ENCODE peak calls at places on chromosomes 7 and 10, in seven cellular contexts. D is gastrocnemius medialis, X is GM23248, J is right lobe of liver, H is keratinocyte, N is RWPE2, E is dorsolateral prefrontal cortex. A is an unnamed sample.

GRCh38 chr10:93457511-93457910 is 24.6 kb downstream of the MYOF start:
- DNase-seq in E (no peak), H (no peak), J (no peak), X (no peak), N (no peak), D (no peak), A (no peak)

GRCh38 chr7:2108501-2109250 is 124.1 kb downstream of the MAD1L1 start:
- DNase-seq in J (no peak), X (no peak), H (no peak), E (peak), D (no peak), N (no peak), A (peak)

GRCh38 chr7:45035371-45035770 is 35.4 kb downstream of the CCM2 start:
- DNase-seq in J (no peak), N (no peak), X (no peak), H (no peak), D (no peak), E (no peak), A (no peak)

GRCh38 chr10:90856964-90857634 is 740 bp downstream of the HTR7 start:
- DNase-seq in J (peak), X (peak), H (no peak), D (no peak), E (no peak), N (no peak), A (no peak)

GRCh38 chr10:70007116-70007820 is 45.4 kb upstream of the MACROH2A2 start:
- DNase-seq in E (no peak), H (no peak), N (no peak), J (no peak), X (no peak), D (no peak), A (no peak)

GRCh38 chr10:86234102-86234501 is 132.5 kb downstream of the GRID1 start:
- DNase-seq in E (no peak), H (no peak), X (no peak), D (no peak), N (no peak), J (no peak), A (no peak)

GRCh38 chr7:153397459-153397858 is 637.9 kb downstream of the ACTR3B start:
- DNase-seq in X (no peak), D (no peak), H (no peak), J (no peak), N (no peak), E (no peak), A (no peak)

GRCh38 chr10:130900441-130901160 is 410.9 kb downstream of the TCERG1L start:
- DNase-seq in E (no peak), H (no peak), D (no peak), N (no peak), J (no peak), X (no peak), A (no peak)

GRCh38 chr7:44163591-44163990 is 22.5 kb upstream of the MYL7 start:
- DNase-seq in H (peak), X (peak), E (no peak), N (no peak), J (no peak), D (no peak), A (no peak)

GRCh38 chr7:37376386-37376785 is 72.3 kb downstream of the ELMO1 start:
- DNase-seq in E (no peak), X (no peak), H (no peak), J (no peak), D (no peak), N (no peak), A (no peak)

GRCh38 chr10:31399631-31400030 is 80.6 kb downstream of the ZEB1 start:
- DNase-seq in N (no peak), H (no peak), D (peak), X (peak), J (no peak), E (peak), A (no peak)

GRCh38 chr7:135758531-135758932 is 9.9 kb upstream of the FAM180A start:
- DNase-seq in H (no peak), N (no peak), E (no peak), J (no peak), X (peak), D (no peak), A (no peak)

GRCh38 chr7:151228024-151228866 is 1.2 kb upstream of the ABCF2 start:
- DNase-seq in X (no peak), E (no peak), J (peak), N (no peak), H (no peak), D (no peak), A (no peak)

GRCh38 chr10:110919349-110919931 is at the start of gene SHOC2:
- DNase-seq in J (peak), D (peak), X (peak), E (peak), H (no peak), N (peak), A (no peak)

GRCh38 chr7:46186131-46186530 is 265.1 kb upstream of the IGFBP3 start:
- DNase-seq in H (no peak), D (no peak), X (no peak), N (no peak), E (no peak), J (no peak), A (no peak)

GRCh38 chr7:128025380-128025779 is 5.9 kb downstream of the LRRC4 start:
- DNase-seq in E (no peak), N (no peak), X (peak), J (no peak), H (no peak), D (no peak), A (no peak)

GRCh38 chr7:42315631-42316030 is 78.6 kb upstream of the GLI3 start:
- DNase-seq in J (no peak), D (no peak), X (peak), H (no peak), N (no peak), E (no peak), A (no peak)

GRCh38 chr10:64036996-64037666 is 515.9 kb downstream of the REEP3 start:
- DNase-seq in X (no peak), E (no peak), D (no peak), N (no peak), J (no peak), H (no peak), A (no peak)

DNA sequence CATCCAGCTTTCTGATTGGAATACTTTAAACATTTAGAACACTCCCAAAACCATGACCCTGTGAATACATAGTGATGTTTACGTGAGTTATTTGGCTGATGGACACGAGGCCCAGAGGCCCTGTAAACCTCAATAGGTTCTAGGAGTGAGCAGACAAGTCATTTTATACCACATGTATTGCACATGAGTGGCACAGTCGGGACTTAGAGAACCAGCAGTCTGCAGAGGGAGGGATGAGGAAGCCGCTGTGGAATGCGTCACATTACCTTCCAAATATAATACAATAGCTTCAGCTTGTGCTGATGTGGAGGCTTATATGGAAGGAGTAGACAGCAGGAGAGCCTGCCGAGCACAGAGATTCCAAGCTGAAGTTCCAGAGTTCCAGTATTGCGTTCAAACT is 292.8 kb upstream of the SEMA3C start:
- DNase-seq in X (peak), H (no peak), J (no peak), N (no peak), D (no peak), E (no peak), A (no peak)
- H3K27ac ChIP-seq in X (peak), H (no peak), J (no peak), N (no peak), D (no peak), E (no peak), A (no peak)

GRCh38 chr7:107105591-107106245 is 61.2 kb downstream of the PRKAR2B start:
- DNase-seq in J (no peak), H (no peak), D (no peak), X (no peak), E (no peak), N (no peak), A (no peak)
- H3K27ac ChIP-seq in J (no peak), H (no peak), D (no peak), X (no peak), E (no peak), N (no peak), A (no peak)

GRCh38 chr7:129875745-129876411 is 76.9 kb downstream of the UBE2H start:
- DNase-seq in J (no peak), H (no peak), D (no peak), E (no peak), N (no peak), X (peak), A (no peak)
- H3K27ac ChIP-seq in J (peak), H (peak), D (peak), E (no peak), N (peak), X (peak), A (no peak)

GRCh38 chr10:77844177-77844576 is 82.4 kb downstream of the DLG5 start:
- DNase-seq in J (no peak), H (no peak), X (no peak), E (no peak), D (no peak), N (no peak), A (no peak)
- H3K27ac ChIP-seq in J (no peak), H (peak), X (no peak), E (no peak), D (no peak), N (peak), A (no peak)

GRCh38 chr10:74290703-74291102 is 139.7 kb downstream of the ADK start:
- DNase-seq in J (no peak), D (no peak), E (no peak), H (no peak), X (peak), N (no peak), A (no peak)

GRCh38 chr10:74289956-74290355 is 138.9 kb downstream of the ADK start:
- DNase-seq in H (no peak), E (no peak), J (no peak), X (peak), D (no peak), N (no peak), A (no peak)

GRCh38 chr10:74297389-74298080 is 146.5 kb downstream of the ADK start:
- DNase-seq in E (no peak), J (no peak), N (no peak), X (peak), H (no peak), D (no peak), A (no peak)

GRCh38 chr10:74292871-74293427 is 141.9 kb downstream of the ADK start:
- DNase-seq in E (no peak), H (no peak), J (no peak), N (no peak), D (no peak), X (peak), A (no peak)

GRCh38 chr10:74293686-74294365 is 142.8 kb downstream of the ADK start:
- DNase-seq in H (no peak), J (no peak), X (peak), N (no peak), D (no peak), E (no peak), A (no peak)
- H3K27ac ChIP-seq in H (peak), J (no peak), X (peak), N (peak), D (no peak), E (no peak), A (no peak)

GRCh38 chr10:95791425-95791979 is 35.5 kb downstream of the ENTPD1 start:
- DNase-seq in N (no peak), H (no peak), X (no peak), E (no peak), D (no peak), J (no peak), A (no peak)

GRCh38 chr10:95790982-95791381 is 35.0 kb downstream of the ENTPD1 start:
- DNase-seq in D (no peak), N (no peak), E (no peak), H (no peak), J (no peak), X (no peak), A (no peak)

GRCh38 chr10:95792874-95793285 is 36.9 kb downstream of the ENTPD1 start:
- DNase-seq in D (no peak), H (no peak), E (no peak), N (no peak), X (peak), J (no peak), A (no peak)

GRCh38 chr10:95793401-95794045 is 37.6 kb downstream of the ENTPD1 start:
- DNase-seq in N (no peak), H (no peak), J (no peak), X (no peak), D (no peak), E (no peak), A (no peak)

DNA sequence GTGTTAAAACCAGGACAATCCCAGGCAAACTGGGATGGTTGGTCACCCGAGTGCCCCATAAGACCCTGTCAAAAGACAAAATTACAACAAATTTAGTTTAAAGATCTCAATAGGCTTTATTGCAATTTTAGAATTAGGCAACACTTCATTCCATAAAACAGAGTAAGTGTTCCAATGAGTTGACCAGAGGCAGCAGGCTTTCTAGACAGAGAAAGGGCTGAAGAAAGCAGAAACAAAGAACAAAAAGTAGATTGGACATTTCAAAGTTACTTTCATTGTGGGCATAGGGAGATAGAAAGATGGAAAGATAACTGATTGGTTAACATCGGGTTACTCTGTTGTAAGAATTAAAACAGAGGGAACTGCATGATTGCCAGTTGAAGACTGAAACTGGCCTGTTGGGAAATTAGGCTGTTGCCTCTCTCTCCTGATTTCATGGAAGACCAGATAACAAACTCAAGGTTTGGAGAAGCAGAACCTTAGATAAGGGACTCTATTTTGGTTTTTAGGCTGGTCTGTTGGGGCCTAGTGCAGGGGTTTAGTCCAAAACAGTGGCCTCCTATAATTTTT is 36.3 kb downstream of the ENTPD1 start:
- DNase-seq in X (peak), H (no peak), J (no peak), N (no peak), D (no peak), E (no peak), A (no peak)
- H3K27ac ChIP-seq in X (no peak), H (no peak), J (no peak), N (no peak), D (peak), E (no peak), A (no peak)

DNA sequence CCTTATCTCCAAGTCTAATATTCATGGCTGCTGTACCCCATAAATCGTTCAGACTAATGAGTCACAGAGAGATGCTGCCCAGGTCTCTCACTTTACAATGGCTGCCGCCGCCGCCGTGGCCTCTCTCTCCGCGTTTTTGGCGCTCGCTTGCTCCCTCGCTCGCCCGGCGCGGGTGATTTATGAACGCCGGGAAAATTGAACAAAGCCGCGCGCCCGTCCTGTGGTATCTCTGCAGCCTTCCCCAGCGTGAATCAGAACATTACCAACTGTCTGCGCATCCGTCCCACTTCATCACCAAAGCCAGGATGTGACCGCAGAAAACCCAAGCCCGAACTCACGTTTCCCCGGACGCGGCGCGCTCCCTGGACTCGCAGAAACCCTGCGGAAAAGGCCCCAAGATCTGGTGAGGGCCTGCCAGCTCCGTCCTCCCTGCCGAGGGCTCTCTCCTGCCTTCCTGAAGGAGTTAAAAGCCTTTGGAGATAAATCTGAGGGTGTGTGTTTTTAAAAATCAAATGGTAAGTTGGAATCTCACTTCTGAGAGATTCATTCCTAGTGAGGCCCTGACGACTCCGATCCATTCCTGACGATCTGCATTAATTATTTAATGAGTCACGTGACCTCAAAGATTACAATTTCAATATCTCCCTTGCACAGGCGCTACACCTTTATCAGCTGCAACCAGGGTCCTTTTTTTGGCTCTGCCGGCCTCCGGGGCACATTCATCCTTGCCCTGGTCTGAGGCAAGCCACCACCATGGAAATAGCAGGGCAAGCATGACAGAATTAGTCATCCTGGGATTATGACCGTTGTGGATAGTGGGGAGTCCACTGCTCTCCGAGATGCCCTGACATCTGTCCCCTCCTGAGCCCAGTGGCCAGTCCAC is 6.2 kb downstream of the HOXA4 start:
- DNase-seq in E (no peak), H (no peak), X (no peak), N (peak), D (no peak), J (no peak), A (no peak)
- H3K27ac ChIP-seq in E (no peak), H (no peak), X (no peak), N (no peak), D (no peak), J (no peak), A (no peak)

GRCh38 chr10:17001961-17002749 is 127.5 kb downstream of the CUBN start:
- DNase-seq in X (peak), J (no peak), N (no peak), H (no peak), D (peak), E (no peak), A (no peak)

GRCh38 chr10:16996530-16996964 is 133.1 kb downstream of the CUBN start:
- DNase-seq in X (peak), N (no peak), D (no peak), H (no peak), J (no peak), E (no peak), A (no peak)

GRCh38 chr10:17001297-17001744 is 128.3 kb downstream of the CUBN start:
- DNase-seq in X (peak), H (no peak), D (no peak), E (no peak), N (no peak), J (no peak), A (no peak)

GRCh38 chr10:17003151-17003550 is 126.5 kb downstream of the CUBN start:
- DNase-seq in D (no peak), J (no peak), E (no peak), N (no peak), H (no peak), X (peak), A (no peak)

GRCh38 chr10:16999665-17000451 is 129.8 kb downstream of the CUBN start:
- DNase-seq in X (peak), E (no peak), J (no peak), D (no peak), N (no peak), H (no peak), A (no peak)
- H3K27ac ChIP-seq in X (no peak), E (no peak), J (no peak), D (peak), N (no peak), H (no peak), A (no peak)

DNA sequence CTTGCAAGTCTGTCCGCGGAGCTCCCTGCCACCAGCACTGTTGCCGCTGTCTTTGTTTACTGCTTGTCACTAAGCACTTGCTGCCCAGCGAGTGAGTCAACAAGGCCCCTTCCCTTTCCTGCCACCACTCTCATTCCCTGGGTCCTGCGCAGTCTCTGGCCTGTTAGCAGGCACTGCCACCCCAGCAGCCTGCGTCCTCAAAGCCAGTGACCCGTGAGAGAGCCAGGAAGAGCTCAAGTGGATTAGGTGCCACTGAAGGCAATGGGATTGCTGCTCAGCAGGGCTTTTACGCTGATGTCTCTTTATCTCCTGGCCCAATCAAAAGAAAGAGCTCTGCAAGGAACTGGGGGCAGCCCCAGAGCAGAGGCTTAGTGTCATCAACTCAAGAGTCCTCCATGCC is at the start of gene FRMPD2:
- DNase-seq in J (no peak), N (no peak), X (no peak), E (no peak), H (no peak), D (no peak), A (no peak)
- H3K27ac ChIP-seq in J (no peak), N (no peak), X (no peak), E (no peak), H (no peak), D (no peak), A (no peak)

DNA sequence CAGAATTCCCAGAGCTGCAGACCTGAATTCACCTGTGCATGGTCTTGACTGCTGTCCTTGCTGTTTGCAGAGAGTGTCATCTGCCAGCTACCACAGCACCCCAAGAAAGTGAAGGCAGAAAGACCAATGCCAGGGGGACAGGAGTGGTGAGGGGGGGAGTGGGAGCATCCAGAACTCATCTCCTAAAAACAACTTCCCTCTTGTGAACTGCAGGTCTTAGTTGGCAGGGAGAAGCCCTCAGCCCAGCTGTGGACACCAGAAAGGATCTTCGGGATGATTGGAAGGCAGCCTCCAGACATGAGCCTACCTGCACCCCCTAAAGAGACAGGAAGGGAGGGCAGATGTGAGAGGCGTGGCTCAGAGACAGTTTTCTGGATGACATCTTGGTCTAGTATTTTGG is 615.8 kb upstream of the MGMT start:
- DNase-seq in H (no peak), E (no peak), X (no peak), D (no peak), N (no peak), J (no peak), A (no peak)
- H3K27ac ChIP-seq in H (no peak), E (no peak), X (no peak), D (peak), N (no peak), J (no peak), A (no peak)

A was measured in substantia nigra.